ENCODE peak calls at places on chromosomes 7 and 10, in six cellular contexts. J is stomach, G is EL, H is HT1080, N is prostate gland, E is WTC11. O is an unnamed sample.

GRCh38 chr10:74669210-74669609 is 157.2 kb upstream of the KAT6B start:
- DNase-seq in J (no peak), G (no peak), H (no peak), N (no peak), E (no peak), O (no peak)

GRCh38 chr10:28631896-28632596 is 45.3 kb upstream of the BAMBI start:
- DNase-seq in J (no peak), G (peak; percentile 46), H (peak; percentile 22), N (no peak), E (no peak), O (no peak)

GRCh38 chr10:105650311-105650710 is 1009.2 kb downstream of the SORCS3 start:
- DNase-seq in J (no peak), G (no peak), H (no peak), N (no peak), E (no peak), O (peak; percentile 5)

GRCh38 chr10:22505923-22506685 is 160.8 kb downstream of the SPAG6 start:
- DNase-seq in J (peak; percentile 34), G (peak; percentile 12), H (no peak), N (peak; percentile 85), E (no peak), O (no peak)

GRCh38 chr7:100585511-100586265 is at the start of gene LRCH4:
- DNase-seq in J (peak; percentile 73), G (peak; percentile 45), H (no peak), N (peak; percentile 49), E (peak; percentile 74), O (no peak)

GRCh38 chr7:134368851-134369533 is 52.3 kb upstream of the SLC35B4 start:
- DNase-seq in J (peak; percentile 64), G (peak; percentile 23), H (peak; percentile 92), N (peak; percentile 49), E (no peak), O (no peak)

GRCh38 chr10:79995979-79996629 is 47.2 kb upstream of the SFTPD start:
- DNase-seq in J (no peak), G (no peak), H (no peak), N (no peak), E (no peak), O (no peak)

GRCh38 chr10:5511231-5511884 is 12.0 kb upstream of the CALML5 start:
- DNase-seq in J (no peak), G (no peak), H (no peak), N (no peak), E (no peak), O (no peak)

GRCh38 chr7:75631711-75632110 is 107.0 kb downstream of the HIP1 start:
- DNase-seq in J (no peak), G (no peak), H (no peak), N (no peak), E (no peak), O (no peak)

GRCh38 chr7:31236868-31237267 is 103.7 kb downstream of the NEUROD6 start:
- DNase-seq in J (no peak), G (no peak), H (no peak), N (no peak), E (no peak), O (no peak)

O was measured in neural crest cell.